ENCODE peak calls at places on chromosomes 5 and 9, in four cellular contexts. Z is neural progenitor cell, T is GM23248, C is A673. J is an unnamed sample.

GRCh38 chr9:80175286-80175906 is 603.6 kb downstream of the TLE4 start:
- DNase-seq in Z (peak; percentile 57), T (peak; percentile 69), C (peak; percentile 56), J (peak; percentile 16)

GRCh38 chr9:113715086-113715485 is 161.0 kb upstream of the ZNF618 start:
- DNase-seq in Z (no peak), T (peak; percentile 80), C (no peak), J (peak; percentile 72)

GRCh38 chr5:24073097-24073496 is 565.7 kb downstream of the PRDM9 start:
- DNase-seq in Z (no peak), T (no peak), C (no peak), J (no peak)

GRCh38 chr5:32059779-32060178 is 114.3 kb downstream of the GOLPH3 start:
- DNase-seq in Z (no peak), T (no peak), C (no peak), J (peak; percentile 94)

GRCh38 chr5:68200288-68200687 is 15.3 kb upstream of the PIK3R1 start:
- DNase-seq in Z (no peak), T (no peak), C (no peak), J (no peak)

GRCh38 chr9:71363286-71363961 is 242.0 kb upstream of the TRPM3 start:
- DNase-seq in Z (no peak), T (peak; percentile 32), C (no peak), J (no peak)

GRCh38 chr9:3751125-3751758 is 225.4 kb upstream of the RFX3 start:
- DNase-seq in Z (no peak), T (peak; percentile 65), C (no peak), J (peak; percentile 68)

GRCh38 chr9:127123239-127123935 is 952 bp upstream of the ANGPTL2 start:
- DNase-seq in Z (no peak), T (no peak), C (no peak), J (no peak)

GRCh38 chr5:172528440-172528839 is 74.1 kb upstream of the SH3PXD2B start:
- DNase-seq in Z (no peak), T (peak; percentile 13), C (no peak), J (no peak)

GRCh38 chr5:74072646-74073045 is 446.6 kb downstream of the ARHGEF28 start:
- DNase-seq in Z (no peak), T (no peak), C (no peak), J (no peak)

GRCh38 chr5:45696206-45696836 is at the start of gene HCN1:
- DNase-seq in Z (peak; percentile 94), T (peak; percentile 88), C (peak; percentile 88), J (peak; percentile 52)

GRCh38 chr9:76761448-76761847 is 2.8 kb upstream of the PCA3 start:
- DNase-seq in Z (no peak), T (peak; percentile 36), C (peak; percentile 2), J (no peak)

GRCh38 chr9:4090491-4090890 is 209.4 kb downstream of the GLIS3 start:
- DNase-seq in Z (no peak), T (no peak), C (no peak), J (no peak)

GRCh38 chr9:71929791-71930440 is 18.5 kb downstream of the C9orf85 start:
- DNase-seq in Z (no peak), T (peak; percentile 63), C (peak; percentile 2), J (no peak)

GRCh38 chr5:88683506-88684135 is 199.4 kb downstream of the MEF2C start:
- DNase-seq in Z (peak; percentile 77), T (peak; percentile 28), C (peak; percentile 76), J (no peak)
- TF ChIP-seq EZH2 in Z (no peak), T (no peak), C (peak; percentile 23), J (peak; percentile 67)

DNA sequence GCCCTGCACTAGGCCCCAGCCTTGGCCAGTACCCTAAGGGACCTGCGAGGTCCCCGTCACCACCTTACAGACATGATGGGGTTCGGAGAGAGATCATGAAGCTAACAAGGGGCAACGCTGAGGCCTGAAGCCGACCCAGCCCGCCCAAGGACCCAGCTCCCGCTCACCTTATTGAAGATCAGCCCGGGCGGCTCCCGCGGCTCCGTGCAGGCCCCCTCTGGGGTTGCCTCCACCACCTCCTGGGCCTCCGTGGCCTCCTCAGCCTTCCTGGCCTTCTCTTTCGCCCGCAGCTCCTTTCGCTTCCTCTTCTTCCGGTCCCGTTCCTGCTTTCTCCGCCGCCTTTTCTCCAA is 3.6 kb downstream of the SURF6 start:
- DNase-seq in Z (no peak), T (no peak), C (no peak), J (no peak)
- H3K36me3 ChIP-seq in Z (no peaks in the 10 kb centered on the region), T (peaks cover 11% of the 10 kb centered on the region), C (peaks cover 49% of the 10 kb centered on the region), J (peaks cover 18% of the 10 kb centered on the region)

DNA sequence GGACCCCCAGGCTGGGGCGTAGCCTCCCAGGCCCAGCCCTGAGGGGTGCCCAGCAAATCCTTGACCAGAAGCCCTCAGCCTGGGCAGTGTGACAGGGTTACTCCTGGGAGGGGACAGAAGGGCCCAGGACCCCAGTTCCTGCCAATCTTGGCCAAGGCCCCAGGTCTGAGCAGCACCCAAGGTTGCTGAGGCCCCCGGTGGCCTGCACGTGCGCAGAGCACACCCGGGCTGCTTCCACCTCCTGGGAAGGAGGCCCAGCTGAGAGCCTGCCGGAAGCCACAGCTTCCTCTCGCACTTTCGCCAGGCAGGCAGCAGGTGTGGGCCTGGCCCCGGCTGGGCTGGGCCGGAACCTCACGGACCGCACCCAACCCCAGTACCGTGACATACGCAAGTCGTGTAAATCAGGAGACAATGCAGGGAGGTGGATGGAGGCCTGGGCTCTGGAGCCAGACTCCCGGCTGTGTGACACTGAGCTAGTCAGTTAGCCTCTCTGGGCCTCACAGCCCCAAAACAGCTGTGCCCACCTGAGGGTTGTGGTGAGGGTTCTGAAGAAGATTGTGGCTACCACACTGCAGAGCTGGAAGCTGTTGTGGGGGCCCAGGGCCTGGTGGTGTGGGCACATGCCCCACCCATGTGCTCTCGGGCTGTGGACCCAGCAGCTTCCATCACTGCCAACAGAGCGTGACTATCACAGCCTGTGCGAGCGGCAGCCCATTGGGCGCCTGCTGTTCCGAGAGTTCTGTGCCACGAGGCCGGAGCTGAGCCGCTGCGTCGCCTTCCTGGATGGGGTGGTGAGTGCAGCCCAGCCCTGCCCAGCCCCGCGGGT is 5.1 kb downstream of the GRK6 start:
- DNase-seq in Z (no peak), T (no peak), C (no peak), J (no peak)
- H3K4me1 ChIP-seq in Z (peaks cover 9% of the 10 kb centered on the region), T (peaks cover 10% of the 10 kb centered on the region), C (peaks cover 9% of the 10 kb centered on the region), J (peaks cover 26% of the 10 kb centered on the region)

GRCh38 chr5:154478752-154479159 is 729 bp upstream of the HAND1 start:
- DNase-seq in Z (peak; percentile 41), T (no peak), C (no peak), J (no peak)
- TF ChIP-seq EZH2 in Z (no peak), T (no peak), C (no peak), J (no peak)